ENCODE peak calls at places on chromosomes 6 and 20, in seven cellular contexts. S is A549; A is cardiac muscle cell; L is activated CD4-positive, alpha-beta T cell treated with anti-CD3 and anti-CD28 coated beads, Interleukin-2, amount 50 U/mL, for 1 hour; Q is psoas muscle; C is PC-9; P is fibroblast of mammary gland. B is an unnamed sample.

GRCh38 chr6:111565316-111566221 is 40.1 kb downstream of the TRAF3IP2 start:
- DNase-seq in S (peak), A (no peak), L (no peak), Q (no peak), C (no peak), P (no peak), B (peak)

GRCh38 chr6:168538892-168539811 is 98.2 kb downstream of the SMOC2 start:
- DNase-seq in S (no peak), A (no peak), L (no peak), Q (no peak), C (no peak), P (no peak), B (no peak)

GRCh38 chr6:136288566-136289326 is 900 bp downstream of the BCLAF1 start:
- DNase-seq in S (peak), A (peak), L (peak), Q (peak), C (peak), P (peak), B (peak)

GRCh38 chr20:61888101-61888865 is 177.4 kb downstream of the TAF4 start:
- DNase-seq in S (no peak), A (no peak), L (no peak), Q (peak), C (no peak), P (no peak), B (no peak)

GRCh38 chr20:20373046-20373706 is 5.3 kb downstream of the INSM1 start:
- DNase-seq in S (no peak), A (peak), L (no peak), Q (no peak), C (no peak), P (peak), B (no peak)

GRCh38 chr6:26022166-26022510 is 59.5 kb downstream of the TRIM38 start:
- DNase-seq in S (peak), A (peak), L (peak), Q (no peak), C (peak), P (peak), B (peak)

GRCh38 chr6:80338201-80338836 is 231.8 kb downstream of the BCKDHB start:
- DNase-seq in S (peak), A (peak), L (peak), Q (peak), C (peak), P (peak), B (peak)

GRCh38 chr20:51624157-51624731 is 81.7 kb upstream of the NFATC2 start:
- DNase-seq in S (peak), A (peak), L (peak), Q (peak), C (peak), P (peak), B (peak)

GRCh38 chr20:45117581-45117980 is 2.6 kb upstream of the WFDC5 start:
- DNase-seq in S (no peak), A (no peak), L (no peak), Q (no peak), C (no peak), P (no peak), B (no peak)

GRCh38 chr6:658244-658643 is 1.3 kb upstream of the HUS1B start:
- DNase-seq in S (no peak), A (peak), L (no peak), Q (no peak), C (no peak), P (peak), B (no peak)

GRCh38 chr6:105587349-105588115 is 184.7 kb upstream of the PREP start:
- DNase-seq in S (peak), A (no peak), L (peak), Q (no peak), C (peak), P (peak), B (no peak)

GRCh38 chr6:119568580-119568979 is 219.0 kb upstream of the MAN1A1 start:
- DNase-seq in S (no peak), A (no peak), L (no peak), Q (no peak), C (no peak), P (no peak), B (no peak)

GRCh38 chr6:150998992-150999975 is 133.8 kb downstream of the MTHFD1L start:
- DNase-seq in S (no peak), A (no peak), L (no peak), Q (no peak), C (no peak), P (peak), B (no peak)

GRCh38 chr20:63115651-63116411 is 100.1 kb downstream of the YTHDF1 start:
- DNase-seq in S (no peak), A (no peak), L (no peak), Q (no peak), C (no peak), P (no peak), B (no peak)

GRCh38 chr6:110529355-110529754 is 52.9 kb upstream of the SLC22A16 start:
- DNase-seq in S (no peak), A (peak), L (no peak), Q (no peak), C (no peak), P (peak), B (no peak)

GRCh38 chr6:156854466-156855161 is 77.4 kb downstream of the ARID1B start:
- DNase-seq in S (no peak), A (no peak), L (no peak), Q (no peak), C (no peak), P (no peak), B (no peak)

GRCh38 chr20:53926428-53927028 is 143.9 kb downstream of the BCAS1 start:
- DNase-seq in S (peak), A (peak), L (no peak), Q (no peak), C (peak), P (peak), B (peak)

B was measured in GM12865.